ENCODE peak calls at places on chromosome 13, in seven cellular contexts. One of them, this sample, is unnamed.

GRCh38 chr13:30679483-30680330 is 55.6 kb upstream of the ALOX5AP start:
- DNase-seq in GM12878: no peak
- DNase-seq in K562: no peak
- DNase-seq in SK-N-SH: peak
- DNase-seq in HCT116: no peak
- DNase-seq in H1: no peak
- DNase-seq in Panc1: peak
- DNase-seq in this sample: peak

GRCh38 chr13:62512194-62513141 is 1096.8 kb upstream of the PCDH20 start:
- DNase-seq in GM12878: peak
- DNase-seq in K562: no peak
- DNase-seq in HCT116: peak
- DNase-seq in H1: no peak
- DNase-seq in SK-N-SH: peak
- DNase-seq in Panc1: peak
- DNase-seq in this sample: peak

GRCh38 chr13:104004572-104004971 is 938.4 kb upstream of the SLC10A2 start:
- DNase-seq in SK-N-SH: no peak
- DNase-seq in Panc1: no peak
- DNase-seq in H1: no peak
- DNase-seq in K562: no peak
- DNase-seq in GM12878: no peak
- DNase-seq in HCT116: no peak
- DNase-seq in this sample: no peak

GRCh38 chr13:94305463-94305862 is 174.0 kb downstream of the DCT start:
- DNase-seq in Panc1: no peak
- DNase-seq in HCT116: no peak
- DNase-seq in GM12878: no peak
- DNase-seq in K562: no peak
- DNase-seq in H1: no peak
- DNase-seq in SK-N-SH: no peak
- DNase-seq in this sample: no peak

GRCh38 chr13:82165396-82166174 is 1716.7 kb downstream of the SLITRK1 start:
- DNase-seq in SK-N-SH: peak
- DNase-seq in HCT116: no peak
- DNase-seq in H1: no peak
- DNase-seq in Panc1: no peak
- DNase-seq in K562: no peak
- DNase-seq in GM12878: no peak
- DNase-seq in this sample: no peak

GRCh38 chr13:40589285-40590109 is 76.9 kb downstream of the FOXO1 start:
- DNase-seq in SK-N-SH: no peak
- DNase-seq in K562: no peak
- DNase-seq in Panc1: no peak
- DNase-seq in HCT116: no peak
- DNase-seq in GM12878: peak
- DNase-seq in H1: no peak
- DNase-seq in this sample: peak

GRCh38 chr13:79909664-79910063 is 428.7 kb downstream of the NDFIP2 start:
- DNase-seq in HCT116: no peak
- DNase-seq in GM12878: no peak
- DNase-seq in H1: no peak
- DNase-seq in SK-N-SH: no peak
- DNase-seq in K562: no peak
- DNase-seq in Panc1: no peak
- DNase-seq in this sample: no peak

GRCh38 chr13:71149498-71150363 is 717.3 kb downstream of the DACH1 start:
- DNase-seq in Panc1: no peak
- DNase-seq in HCT116: no peak
- DNase-seq in SK-N-SH: no peak
- DNase-seq in H1: no peak
- DNase-seq in K562: no peak
- DNase-seq in GM12878: no peak
- DNase-seq in this sample: no peak

GRCh38 chr13:80727321-80727975 is 386.5 kb upstream of the SPRY2 start:
- DNase-seq in HCT116: no peak
- DNase-seq in Panc1: no peak
- DNase-seq in K562: no peak
- DNase-seq in H1: no peak
- DNase-seq in SK-N-SH: no peak
- DNase-seq in GM12878: no peak
- DNase-seq in this sample: no peak

GRCh38 chr13:57063007-57063406 is 77.7 kb upstream of the PRR20A start:
- DNase-seq in Panc1: no peak
- DNase-seq in GM12878: no peak
- DNase-seq in SK-N-SH: no peak
- DNase-seq in H1: no peak
- DNase-seq in K562: no peak
- DNase-seq in HCT116: no peak
- DNase-seq in this sample: no peak

GRCh38 chr13:68676513-68677115 is 1431.0 kb upstream of the ATXN8OS start:
- DNase-seq in GM12878: no peak
- DNase-seq in H1: no peak
- DNase-seq in HCT116: no peak
- DNase-seq in K562: no peak
- DNase-seq in SK-N-SH: no peak
- DNase-seq in Panc1: no peak
- DNase-seq in this sample: no peak

GRCh38 chr13:77919351-77920294 is 992 bp upstream of the EDNRB start:
- DNase-seq in SK-N-SH: peak
- DNase-seq in HCT116: no peak
- DNase-seq in GM12878: no peak
- DNase-seq in H1: peak
- DNase-seq in K562: no peak
- DNase-seq in Panc1: no peak
- DNase-seq in this sample: no peak

GRCh38 chr13:42333613-42334328 is 61.8 kb downstream of the AKAP11 start:
- DNase-seq in HCT116: no peak
- DNase-seq in Panc1: peak
- DNase-seq in K562: no peak
- DNase-seq in SK-N-SH: no peak
- DNase-seq in GM12878: no peak
- DNase-seq in H1: no peak
- DNase-seq in this sample: peak

GRCh38 chr13:82593239-82593638 is 1289.0 kb downstream of the SLITRK1 start:
- DNase-seq in HCT116: no peak
- DNase-seq in Panc1: no peak
- DNase-seq in H1: no peak
- DNase-seq in K562: no peak
- DNase-seq in SK-N-SH: no peak
- DNase-seq in GM12878: no peak
- DNase-seq in this sample: no peak

GRCh38 chr13:42526276-42526675 is 47.7 kb upstream of the TNFSF11 start:
- DNase-seq in Panc1: no peak
- DNase-seq in GM12878: no peak
- DNase-seq in H1: no peak
- DNase-seq in K562: no peak
- DNase-seq in HCT116: no peak
- DNase-seq in SK-N-SH: no peak
- DNase-seq in this sample: no peak

GRCh38 chr13:24281188-24282008 is 28.0 kb upstream of the C1QTNF9 start:
- DNase-seq in K562: no peak
- DNase-seq in Panc1: no peak
- DNase-seq in H1: no peak
- DNase-seq in GM12878: no peak
- DNase-seq in HCT116: no peak
- DNase-seq in SK-N-SH: no peak
- DNase-seq in this sample: no peak

GRCh38 chr13:99062593-99062992 is 84.7 kb upstream of the DOCK9 start:
- DNase-seq in K562: no peak
- DNase-seq in H1: no peak
- DNase-seq in GM12878: no peak
- DNase-seq in Panc1: no peak
- DNase-seq in SK-N-SH: no peak
- DNase-seq in HCT116: no peak
- DNase-seq in this sample: no peak

GRCh38 chr13:20721454-20722357 is 18.2 kb downstream of the IL17D start:
- DNase-seq in K562: peak
- DNase-seq in HCT116: no peak
- DNase-seq in GM12878: no peak
- DNase-seq in Panc1: no peak
- DNase-seq in H1: no peak
- DNase-seq in SK-N-SH: peak
- DNase-seq in this sample: no peak

GRCh38 chr13:30371649-30372265 is 50.5 kb upstream of the UBE2L5 start:
- DNase-seq in K562: no peak
- DNase-seq in Panc1: no peak
- DNase-seq in HCT116: peak
- DNase-seq in SK-N-SH: no peak
- DNase-seq in H1: no peak
- DNase-seq in GM12878: peak
- DNase-seq in this sample: peak

GRCh38 chr13:62176051-62176450 is 760.4 kb upstream of the PCDH20 start:
- DNase-seq in SK-N-SH: no peak
- DNase-seq in GM12878: no peak
- DNase-seq in HCT116: no peak
- DNase-seq in H1: no peak
- DNase-seq in Panc1: no peak
- DNase-seq in K562: no peak
- DNase-seq in this sample: no peak

GRCh38 chr13:98014766-98015165 is 61.3 kb downstream of the IPO5 start:
- DNase-seq in Panc1: no peak
- DNase-seq in K562: no peak
- DNase-seq in HCT116: no peak
- DNase-seq in GM12878: no peak
- DNase-seq in SK-N-SH: no peak
- DNase-seq in H1: no peak
- DNase-seq in this sample: no peak

GRCh38 chr13:110297771-110298170 is 9.2 kb downstream of the COL4A1 start:
- DNase-seq in GM12878: no peak
- DNase-seq in K562: no peak
- DNase-seq in H1: no peak
- DNase-seq in HCT116: no peak
- DNase-seq in SK-N-SH: no peak
- DNase-seq in Panc1: no peak
- DNase-seq in this sample: no peak

GRCh38 chr13:110298566-110299321 is 8.2 kb downstream of the COL4A1 start:
- DNase-seq in K562: no peak
- DNase-seq in GM12878: no peak
- DNase-seq in SK-N-SH: no peak
- DNase-seq in Panc1: no peak
- DNase-seq in H1: no peak
- DNase-seq in HCT116: no peak
- DNase-seq in this sample: no peak

GRCh38 chr13:110298221-110298565 is 8.8 kb downstream of the COL4A1 start:
- DNase-seq in HCT116: no peak
- DNase-seq in SK-N-SH: no peak
- DNase-seq in Panc1: no peak
- DNase-seq in GM12878: no peak
- DNase-seq in H1: no peak
- DNase-seq in K562: no peak
- DNase-seq in this sample: no peak

GRCh38 chr13:110294624-110295023 is 12.3 kb downstream of the COL4A1 start:
- DNase-seq in Panc1: no peak
- DNase-seq in SK-N-SH: no peak
- DNase-seq in H1: no peak
- DNase-seq in GM12878: no peak
- DNase-seq in K562: no peak
- DNase-seq in HCT116: no peak
- DNase-seq in this sample: no peak

GRCh38 chr13:110297011-110297410 is 9.9 kb downstream of the COL4A1 start:
- DNase-seq in H1: no peak
- DNase-seq in SK-N-SH: no peak
- DNase-seq in Panc1: no peak
- DNase-seq in GM12878: no peak
- DNase-seq in HCT116: no peak
- DNase-seq in K562: no peak
- DNase-seq in this sample: no peak
- TF ChIP-seq SIN3A in H1: no peak
- TF ChIP-seq SIN3A in SK-N-SH: no peak
- TF ChIP-seq SIN3A in Panc1: no peak
- TF ChIP-seq SIN3A in GM12878: no peak
- TF ChIP-seq SIN3A in HCT116: no peak
- TF ChIP-seq SIN3A in K562: no peak
- TF ChIP-seq SIN3A in this sample: no peak

GRCh38 chr13:75481176-75482069 is 546 bp downstream of the TBC1D4 start:
- DNase-seq in H1: no peak
- DNase-seq in GM12878: no peak
- DNase-seq in Panc1: no peak
- DNase-seq in K562: peak
- DNase-seq in SK-N-SH: peak
- DNase-seq in HCT116: no peak
- DNase-seq in this sample: no peak
- TF ChIP-seq SIN3A in H1: peak
- TF ChIP-seq SIN3A in GM12878: no peak
- TF ChIP-seq SIN3A in Panc1: no peak
- TF ChIP-seq SIN3A in K562: no peak
- TF ChIP-seq SIN3A in SK-N-SH: no peak
- TF ChIP-seq SIN3A in HCT116: no peak
- TF ChIP-seq SIN3A in this sample: peak

GRCh38 chr13:48235814-48236135 is 2.8 kb downstream of the ITM2B start:
- DNase-seq in Panc1: no peak
- DNase-seq in H1: no peak
- DNase-seq in HCT116: no peak
- DNase-seq in GM12878: no peak
- DNase-seq in SK-N-SH: no peak
- DNase-seq in K562: no peak
- DNase-seq in this sample: no peak

GRCh38 chr13:48234652-48235099 is 1.7 kb downstream of the ITM2B start:
- DNase-seq in Panc1: no peak
- DNase-seq in SK-N-SH: no peak
- DNase-seq in HCT116: no peak
- DNase-seq in H1: no peak
- DNase-seq in GM12878: no peak
- DNase-seq in K562: no peak
- DNase-seq in this sample: no peak

GRCh38 chr13:48233886-48234488 is 981 bp downstream of the ITM2B start:
- DNase-seq in Panc1: no peak
- DNase-seq in GM12878: peak
- DNase-seq in H1: no peak
- DNase-seq in SK-N-SH: no peak
- DNase-seq in K562: no peak
- DNase-seq in HCT116: no peak
- DNase-seq in this sample: no peak

GRCh38 chr13:48235100-48235813 is 2.3 kb downstream of the ITM2B start:
- DNase-seq in HCT116: no peak
- DNase-seq in Panc1: no peak
- DNase-seq in GM12878: peak
- DNase-seq in SK-N-SH: peak
- DNase-seq in H1: no peak
- DNase-seq in K562: no peak
- DNase-seq in this sample: no peak

GRCh38 chr13:48236528-48237353 is 3.7 kb downstream of the ITM2B start:
- DNase-seq in H1: no peak
- DNase-seq in HCT116: no peak
- DNase-seq in SK-N-SH: no peak
- DNase-seq in GM12878: no peak
- DNase-seq in K562: no peak
- DNase-seq in Panc1: no peak
- DNase-seq in this sample: no peak
- TF ChIP-seq SIN3A in H1: no peak
- TF ChIP-seq SIN3A in HCT116: no peak
- TF ChIP-seq SIN3A in SK-N-SH: no peak
- TF ChIP-seq SIN3A in GM12878: no peak
- TF ChIP-seq SIN3A in K562: no peak
- TF ChIP-seq SIN3A in Panc1: no peak
- TF ChIP-seq SIN3A in this sample: no peak

DNA sequence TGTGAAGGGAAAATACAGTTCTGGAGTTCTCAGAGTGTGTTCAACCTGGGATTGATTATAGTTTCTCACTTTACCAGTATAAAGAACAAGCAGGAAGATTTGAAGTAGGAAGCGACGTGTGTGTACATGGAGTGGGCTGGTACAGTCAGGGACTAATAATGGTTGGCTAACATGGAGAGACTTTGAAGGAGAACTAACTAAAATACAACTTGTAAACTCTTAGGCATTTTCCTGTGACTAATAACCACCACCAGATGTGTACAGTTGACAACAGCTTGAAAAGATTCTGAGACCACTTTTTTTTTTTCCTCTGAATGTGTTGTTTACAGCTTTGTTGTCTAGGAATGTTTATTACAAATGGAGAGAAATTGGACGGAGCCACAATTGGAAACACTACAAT is 58.3 kb downstream of the POSTN start:
- DNase-seq in Panc1: no peak
- DNase-seq in HCT116: no peak
- DNase-seq in SK-N-SH: no peak
- DNase-seq in GM12878: no peak
- DNase-seq in K562: no peak
- DNase-seq in H1: no peak
- DNase-seq in this sample: no peak
- TF ChIP-seq SIN3A in Panc1: no peak
- TF ChIP-seq SIN3A in HCT116: no peak
- TF ChIP-seq SIN3A in SK-N-SH: no peak
- TF ChIP-seq SIN3A in GM12878: no peak
- TF ChIP-seq SIN3A in K562: no peak
- TF ChIP-seq SIN3A in H1: no peak
- TF ChIP-seq SIN3A in this sample: no peak

This sample was measured in HepG2.